ENCODE peak calls at places on chromosomes 6 and 20, in four cellular contexts. D is NB4, N is upper lobe of left lung, V is ovary. O is an unnamed sample.
A peak's percentile ranks its signal among the peaks of the same experiment; 100 is the strongest.

GRCh38 chr6:110233769-110234374 is 53.6 kb downstream of the CDC40 start:
- DNase-seq in D (peak; percentile 32), N (no peak), V (no peak), O (peak; percentile 52)

GRCh38 chr6:158861686-158862381 is 42.7 kb upstream of the EZR start:
- DNase-seq in D (no peak), N (no peak), V (no peak), O (no peak)

GRCh38 chr6:30882764-30883475 is 1.4 kb upstream of the DDR1 start:
- DNase-seq in D (no peak), N (peak; percentile 91), V (peak; percentile 58), O (no peak)

GRCh38 chr6:127206531-127207065 is 60.1 kb upstream of the RNF146 start:
- DNase-seq in D (no peak), N (no peak), V (no peak), O (no peak)

GRCh38 chr20:58566981-58567380 is 51.8 kb upstream of the APCDD1L start:
- DNase-seq in D (no peak), N (no peak), V (no peak), O (no peak)

GRCh38 chr6:125377621-125378020 is 75.9 kb upstream of the HDDC2 start:
- DNase-seq in D (peak; percentile 69), N (no peak), V (no peak), O (no peak)

GRCh38 chr6:26328265-26328844 is 36.6 kb upstream of the BTN3A2 start:
- DNase-seq in D (peak; percentile 43), N (no peak), V (no peak), O (no peak)

GRCh38 chr6:52749546-52750152 is 13.6 kb downstream of the GSTA2 start:
- DNase-seq in D (no peak), N (no peak), V (no peak), O (no peak)

GRCh38 chr6:108029226-108029921 is 45.2 kb downstream of the OSTM1 start:
- DNase-seq in D (no peak), N (no peak), V (no peak), O (no peak)

GRCh38 chr6:130189691-130190459 is 32.9 kb downstream of the SAMD3 start:
- DNase-seq in D (no peak), N (no peak), V (no peak), O (no peak)

GRCh38 chr6:154352898-154353585 is 3.6 kb downstream of the IPCEF1 start:
- DNase-seq in D (no peak), N (peak; percentile 46), V (no peak), O (no peak)

GRCh38 chr6:14655990-14656640 is 538.5 kb downstream of the CD83 start:
- DNase-seq in D (peak; percentile 64), N (no peak), V (no peak), O (no peak)

GRCh38 chr6:4185419-4185818 is 50.0 kb upstream of the ECI2 start:
- DNase-seq in D (peak; percentile 63), N (no peak), V (no peak), O (no peak)

GRCh38 chr20:53942121-53942816 is 128.1 kb downstream of the BCAS1 start:
- DNase-seq in D (no peak), N (no peak), V (no peak), O (no peak)

GRCh38 chr6:52104979-52105378 is 17.6 kb upstream of the PKHD1 start:
- DNase-seq in D (no peak), N (no peak), V (no peak), O (no peak)

GRCh38 chr6:118705799-118706481 is 54.5 kb upstream of the CEP85L start:
- DNase-seq in D (peak; percentile 79), N (no peak), V (no peak), O (no peak)

GRCh38 chr6:35427851-35428321 is 24.3 kb upstream of the FANCE start:
- DNase-seq in D (no peak), N (no peak), V (no peak), O (no peak)

GRCh38 chr6:83047065-83047754 is 18.4 kb downstream of the UBE3D start:
- DNase-seq in D (no peak), N (no peak), V (no peak), O (no peak)

GRCh38 chr20:38345643-38346042 is 639 bp upstream of the LBP start:
- DNase-seq in D (no peak), N (no peak), V (no peak), O (no peak)

GRCh38 chr20:54372313-54372712 is 103.1 kb upstream of the DOK5 start:
- DNase-seq in D (no peak), N (no peak), V (no peak), O (no peak)

GRCh38 chr20:1337441-1337840 is 8.5 kb upstream of the SDCBP2 start:
- DNase-seq in D (no peak), N (no peak), V (no peak), O (no peak)
- TF ChIP-seq POLR2A in D (no peak), N (no peak), V (no peak), O (no peak)

DNA sequence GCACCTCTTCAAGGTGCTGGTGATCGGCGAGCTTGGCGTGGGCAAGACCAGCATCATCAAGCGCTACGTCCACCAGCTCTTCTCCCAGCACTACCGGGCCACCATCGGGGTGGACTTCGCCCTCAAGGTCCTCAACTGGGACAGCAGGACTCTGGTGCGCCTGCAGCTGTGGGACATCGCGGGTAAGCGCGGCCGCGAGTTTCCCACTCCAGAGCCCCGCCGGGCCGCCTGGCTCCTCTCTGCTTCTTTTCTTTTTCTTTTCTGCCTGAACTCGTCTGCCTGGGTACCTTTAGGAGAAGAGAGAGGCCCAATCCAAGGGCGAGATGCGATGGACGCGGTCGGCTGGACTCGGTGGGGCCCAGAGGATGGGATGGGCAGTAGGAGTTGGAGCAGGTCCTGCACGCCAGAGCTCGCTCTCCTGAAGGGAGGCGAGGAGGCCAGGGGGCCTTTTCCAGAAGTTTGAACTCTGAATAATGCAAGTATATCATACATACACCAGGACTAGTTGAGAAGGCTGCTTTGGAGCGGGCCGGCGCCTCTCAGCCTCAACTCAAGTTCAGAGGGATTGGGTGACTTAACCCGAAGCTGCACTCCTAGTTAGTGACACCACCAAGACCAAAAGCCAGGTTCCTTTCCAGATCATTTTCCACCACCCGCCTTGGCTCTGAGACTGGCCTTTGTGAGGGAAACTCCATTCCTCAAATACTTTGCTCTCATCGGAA is 468 bp downstream of the RAB32 start:
- DNase-seq in D (peak; percentile 67), N (peak; percentile 50), V (peak; percentile 52), O (peak; percentile 28)
- TF ChIP-seq POLR2A in D (no peak), N (peak; percentile 43), V (no peak), O (no peak)

GRCh38 chr20:62926229-62927127 is at the start of gene DIDO1:
- DNase-seq in D (peak; percentile 92), N (peak; percentile 94), V (peak; percentile 88), O (peak; percentile 89)
- TF ChIP-seq POLR2A in D (peak; percentile 51), N (peak; percentile 89), V (peak; percentile 75), O (peak; percentile 72)

DNA sequence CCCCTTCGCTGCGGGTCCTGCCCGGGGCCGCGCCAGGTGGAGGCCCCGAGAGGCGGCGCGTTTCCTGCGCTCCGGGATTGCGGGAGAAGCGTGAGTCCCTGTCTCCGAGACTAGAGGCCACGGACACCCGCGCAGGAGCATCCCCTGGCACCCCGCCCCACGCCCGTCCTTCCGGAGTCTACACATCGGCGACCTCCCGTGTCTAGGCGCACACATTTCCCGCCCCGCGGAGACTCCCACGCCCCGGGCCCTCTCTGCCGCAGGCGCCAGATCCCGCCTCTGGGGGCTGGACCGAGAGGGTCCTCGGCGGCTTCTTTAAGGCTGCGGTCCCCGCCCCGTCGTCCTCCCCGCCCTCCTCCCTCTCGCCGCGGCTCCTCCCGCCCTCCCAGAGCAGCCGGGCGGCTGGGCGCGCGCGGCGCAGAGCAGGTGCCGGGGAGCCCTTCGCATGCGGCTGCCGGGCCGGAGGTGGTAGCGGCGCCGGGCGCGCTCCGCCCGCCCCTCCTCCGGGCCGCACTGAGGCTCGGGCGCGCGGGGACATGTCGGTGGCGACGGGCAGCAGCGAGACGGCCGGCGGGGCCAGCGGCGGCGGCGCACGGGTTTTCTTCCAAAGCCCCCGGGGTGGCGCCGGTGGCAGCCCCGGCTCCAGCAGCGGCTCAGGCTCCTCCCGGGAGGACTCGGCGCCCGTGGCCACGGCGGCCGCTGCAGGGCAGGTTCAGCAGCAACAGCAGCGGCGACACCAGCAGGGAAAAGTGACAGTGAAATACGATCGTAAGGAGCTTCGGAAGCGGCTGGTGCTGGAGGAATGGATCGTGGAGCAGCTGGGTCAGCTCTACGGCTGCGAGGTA is at the start of gene PPP1R14C:
- DNase-seq in D (no peak), N (peak; percentile 60), V (no peak), O (no peak)
- TF ChIP-seq POLR2A in D (no peak), N (no peak), V (no peak), O (no peak)

O was measured in erythroblast.